ENCODE peak calls at places on chromosome 3, in five cellular contexts. W, V, C, I and Z are unnamed samples.
A peak's percentile ranks its signal among the peaks of the same experiment; 100 is the strongest.

GRCh38 chr3:70120360-70120966 is 120.9 kb downstream of the SAMMSON start:
- DNase-seq in W (no peak), V (peak; percentile 20), C (peak; percentile 70), I (peak; percentile 69), Z (peak; percentile 61)

GRCh38 chr3:98962951-98963350 is 61.5 kb upstream of the DCBLD2 start:
- DNase-seq in C (no peak), V (no peak), I (peak; percentile 63), W (no peak), Z (no peak)

GRCh38 chr3:83460051-83460450 is 1498.7 kb upstream of the CADM2 start:
- DNase-seq in V (no peak), I (no peak), W (no peak), C (no peak), Z (no peak)

GRCh38 chr3:133746722-133747086 is 511 bp downstream of the TF start:
- DNase-seq in W (no peak), V (no peak), C (no peak), I (no peak), Z (no peak)

GRCh38 chr3:21801631-21802030 is 50.6 kb upstream of the ZNF385D start:
- DNase-seq in I (no peak), C (no peak), W (no peak), V (no peak), Z (no peak)

GRCh38 chr3:172039352-172040077 is at the start of gene FNDC3B:
- DNase-seq in W (peak; percentile 97), V (peak; percentile 84), I (peak; percentile 98), C (peak; percentile 94), Z (peak; percentile 96)

GRCh38 chr3:184145120-184145524 is 10.0 kb downstream of the EIF2B5 start:
- DNase-seq in V (no peak), I (peak; percentile 70), W (peak; percentile 58), C (peak; percentile 48), Z (no peak)

GRCh38 chr3:177752841-177753240 is 555.6 kb upstream of the TBL1XR1 start:
- DNase-seq in C (no peak), W (no peak), I (no peak), V (no peak), Z (no peak)

GRCh38 chr3:192857148-192857735 is 60.4 kb downstream of the MB21D2 start:
- DNase-seq in I (no peak), W (no peak), C (no peak), V (no peak), Z (no peak)

GRCh38 chr3:151282921-151283320 is 4.6 kb upstream of the P2RY14 start:
- DNase-seq in C (no peak), W (peak; percentile 57), V (peak; percentile 48), I (peak; percentile 79), Z (peak; percentile 56)

GRCh38 chr3:126146525-126147146 is 33.8 kb downstream of the ALDH1L1 start:
- DNase-seq in W (peak; percentile 54), C (peak; percentile 14), V (no peak), I (no peak), Z (no peak)